ENCODE peak calls at places on chromosomes 5 and 9, in four cellular contexts. One of them, this sample, is unnamed.

GRCh38 chr9:93560991-93561390 is 15.4 kb upstream of the PHF2 start:
- DNase-seq in CD8-positive, alpha-beta T cell: no peak
- DNase-seq in GM12865: no peak
- DNase-seq in fibroblast of lung: no peak
- DNase-seq in this sample: no peak

GRCh38 chr5:119286516-119287488 is 69.0 kb upstream of the TNFAIP8 start:
- DNase-seq in GM12865: no peak
- DNase-seq in fibroblast of lung: no peak
- DNase-seq in CD8-positive, alpha-beta T cell: no peak
- DNase-seq in this sample: no peak

GRCh38 chr5:16965581-16965980 is 29.5 kb upstream of the MYO10 start:
- DNase-seq in CD8-positive, alpha-beta T cell: no peak
- DNase-seq in GM12865: no peak
- DNase-seq in fibroblast of lung: no peak
- DNase-seq in this sample: no peak

GRCh38 chr9:104850771-104851170 is 77.2 kb downstream of the ABCA1 start:
- DNase-seq in CD8-positive, alpha-beta T cell: no peak
- DNase-seq in fibroblast of lung: no peak
- DNase-seq in GM12865: no peak
- DNase-seq in this sample: no peak

GRCh38 chr5:135437796-135438560 is 9.2 kb downstream of the DCANP1 start:
- DNase-seq in CD8-positive, alpha-beta T cell: no peak
- DNase-seq in fibroblast of lung: peak
- DNase-seq in GM12865: no peak
- DNase-seq in this sample: peak

GRCh38 chr5:69450116-69450515 is 35.2 kb downstream of the MARVELD2 start:
- DNase-seq in fibroblast of lung: peak
- DNase-seq in CD8-positive, alpha-beta T cell: no peak
- DNase-seq in GM12865: no peak
- DNase-seq in this sample: no peak

GRCh38 chr9:86141843-86142242 is 42.5 kb upstream of the GOLM1 start:
- DNase-seq in CD8-positive, alpha-beta T cell: no peak
- DNase-seq in fibroblast of lung: no peak
- DNase-seq in GM12865: no peak
- DNase-seq in this sample: no peak

GRCh38 chr9:91768507-91768906 is 181.5 kb downstream of the ROR2 start:
- DNase-seq in fibroblast of lung: no peak
- DNase-seq in CD8-positive, alpha-beta T cell: no peak
- DNase-seq in GM12865: no peak
- DNase-seq in this sample: no peak

GRCh38 chr5:180648658-180649296 is 623 bp downstream of the FLT4 start:
- DNase-seq in CD8-positive, alpha-beta T cell: peak
- DNase-seq in GM12865: no peak
- DNase-seq in fibroblast of lung: no peak
- DNase-seq in this sample: no peak

GRCh38 chr5:36301858-36302603 is at the start of gene RANBP3L:
- DNase-seq in fibroblast of lung: peak
- DNase-seq in GM12865: peak
- DNase-seq in CD8-positive, alpha-beta T cell: no peak
- DNase-seq in this sample: peak

GRCh38 chr9:3954950-3955670 is 344.8 kb downstream of the GLIS3 start:
- DNase-seq in GM12865: no peak
- DNase-seq in fibroblast of lung: no peak
- DNase-seq in CD8-positive, alpha-beta T cell: no peak
- DNase-seq in this sample: no peak

GRCh38 chr9:133889498-133890301 is 102.4 kb downstream of the VAV2 start:
- DNase-seq in fibroblast of lung: no peak
- DNase-seq in CD8-positive, alpha-beta T cell: no peak
- DNase-seq in GM12865: no peak
- DNase-seq in this sample: no peak

GRCh38 chr5:65674749-65675148 is 47.2 kb downstream of the SGTB start:
- DNase-seq in fibroblast of lung: peak
- DNase-seq in GM12865: no peak
- DNase-seq in CD8-positive, alpha-beta T cell: no peak
- DNase-seq in this sample: no peak

GRCh38 chr5:169970911-169971436 is 9.3 kb downstream of the INSYN2B start:
- DNase-seq in CD8-positive, alpha-beta T cell: no peak
- DNase-seq in fibroblast of lung: peak
- DNase-seq in GM12865: no peak
- DNase-seq in this sample: no peak

GRCh38 chr9:86923061-86923460 is 24.2 kb downstream of the GAS1 start:
- DNase-seq in fibroblast of lung: no peak
- DNase-seq in CD8-positive, alpha-beta T cell: no peak
- DNase-seq in GM12865: no peak
- DNase-seq in this sample: no peak

GRCh38 chr9:95049761-95050160 is 267.7 kb downstream of the FANCC start:
- DNase-seq in CD8-positive, alpha-beta T cell: no peak
- DNase-seq in GM12865: no peak
- DNase-seq in fibroblast of lung: peak
- DNase-seq in this sample: no peak

GRCh38 chr9:27047126-27047525 is 41.7 kb upstream of the LRRC19 start:
- DNase-seq in fibroblast of lung: no peak
- DNase-seq in CD8-positive, alpha-beta T cell: no peak
- DNase-seq in GM12865: no peak
- DNase-seq in this sample: no peak

GRCh38 chr9:36964791-36965190 is 69.3 kb downstream of the PAX5 start:
- DNase-seq in fibroblast of lung: no peak
- DNase-seq in CD8-positive, alpha-beta T cell: no peak
- DNase-seq in GM12865: no peak
- DNase-seq in this sample: no peak

GRCh38 chr5:91212336-91213092 is 170.6 kb downstream of the ARRDC3 start:
- DNase-seq in GM12865: no peak
- DNase-seq in fibroblast of lung: peak
- DNase-seq in CD8-positive, alpha-beta T cell: no peak
- DNase-seq in this sample: no peak

GRCh38 chr9:22120595-22120994 is 111.5 kb upstream of the CDKN2B start:
- DNase-seq in fibroblast of lung: no peak
- DNase-seq in GM12865: no peak
- DNase-seq in CD8-positive, alpha-beta T cell: no peak
- DNase-seq in this sample: no peak

GRCh38 chr9:74555015-74555414 is 57.9 kb downstream of the RORB start:
- DNase-seq in CD8-positive, alpha-beta T cell: no peak
- DNase-seq in fibroblast of lung: no peak
- DNase-seq in GM12865: no peak
- DNase-seq in this sample: no peak

GRCh38 chr9:38128752-38129270 is 59.8 kb upstream of the SHB start:
- DNase-seq in fibroblast of lung: no peak
- DNase-seq in GM12865: no peak
- DNase-seq in CD8-positive, alpha-beta T cell: no peak
- DNase-seq in this sample: no peak

GRCh38 chr5:112312295-112312694 is 106.8 kb downstream of the EPB41L4A start:
- DNase-seq in fibroblast of lung: no peak
- DNase-seq in CD8-positive, alpha-beta T cell: no peak
- DNase-seq in GM12865: no peak
- DNase-seq in this sample: no peak

GRCh38 chr5:39206630-39207319 is 12.6 kb downstream of the FYB1 start:
- DNase-seq in CD8-positive, alpha-beta T cell: no peak
- DNase-seq in GM12865: no peak
- DNase-seq in fibroblast of lung: no peak
- DNase-seq in this sample: no peak

GRCh38 chr9:68711281-68711680 is 6.2 kb downstream of the PIP5K1B start:
- DNase-seq in GM12865: no peak
- DNase-seq in fibroblast of lung: no peak
- DNase-seq in CD8-positive, alpha-beta T cell: no peak
- DNase-seq in this sample: no peak

GRCh38 chr5:84450617-84451414 is 66.1 kb upstream of the EDIL3 start:
- DNase-seq in fibroblast of lung: peak
- DNase-seq in GM12865: no peak
- DNase-seq in CD8-positive, alpha-beta T cell: no peak
- DNase-seq in this sample: no peak

GRCh38 chr5:141360685-141361084 is 891 bp downstream of the PCDHGB2 start:
- DNase-seq in GM12865: no peak
- DNase-seq in fibroblast of lung: no peak
- DNase-seq in CD8-positive, alpha-beta T cell: no peak
- DNase-seq in this sample: no peak

GRCh38 chr5:141359790-141360426 is at the start of gene PCDHGB2:
- DNase-seq in CD8-positive, alpha-beta T cell: no peak
- DNase-seq in fibroblast of lung: peak
- DNase-seq in GM12865: peak
- DNase-seq in this sample: peak

GRCh38 chr5:141362719-141363118 is 1.2 kb upstream of the PCDHGA5 start:
- DNase-seq in GM12865: no peak
- DNase-seq in fibroblast of lung: no peak
- DNase-seq in CD8-positive, alpha-beta T cell: no peak
- DNase-seq in this sample: no peak

GRCh38 chr5:141366016-141366896 is 2.3 kb downstream of the PCDHGA5 start:
- DNase-seq in fibroblast of lung: no peak
- DNase-seq in CD8-positive, alpha-beta T cell: no peak
- DNase-seq in GM12865: no peak
- DNase-seq in this sample: no peak

DNA sequence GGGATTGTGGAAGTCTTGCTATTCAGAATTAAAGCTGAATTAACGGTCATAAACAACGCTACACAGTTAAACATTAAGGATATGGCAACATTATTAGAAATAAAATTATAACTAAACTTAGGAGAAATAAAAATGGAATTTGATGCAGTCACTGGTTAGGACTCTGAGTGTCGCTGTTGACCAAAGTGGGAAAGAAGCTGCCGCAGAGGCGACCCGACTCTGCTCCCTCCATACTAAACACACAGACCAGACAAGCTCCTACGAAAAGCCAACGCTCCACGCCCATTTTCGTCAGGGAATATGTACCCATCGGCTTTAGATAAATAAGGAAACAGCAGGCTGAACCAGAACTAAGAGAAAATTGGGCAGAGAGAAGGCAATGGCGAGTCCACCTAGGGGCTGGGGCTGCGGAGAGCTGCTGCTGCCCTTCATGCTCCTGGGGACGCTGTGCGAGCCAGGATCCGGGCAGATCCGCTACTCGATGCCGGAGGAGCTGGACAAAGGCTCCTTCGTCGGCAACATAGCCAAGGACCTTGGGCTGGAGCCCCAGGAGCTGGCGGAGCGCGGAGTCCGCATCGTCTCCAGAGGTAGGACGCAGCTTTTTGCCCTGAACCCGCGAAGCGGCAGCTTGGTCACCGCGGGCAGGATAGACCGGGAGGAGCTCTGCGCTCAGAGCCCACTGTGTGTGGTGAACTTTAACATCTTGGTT is at the start of gene PCDHGA5:
- DNase-seq in fibroblast of lung: peak
- DNase-seq in GM12865: no peak
- DNase-seq in CD8-positive, alpha-beta T cell: no peak
- DNase-seq in this sample: no peak
- TF ChIP-seq CTCF in fibroblast of lung: peak
- TF ChIP-seq CTCF in GM12865: no peak
- TF ChIP-seq CTCF in CD8-positive, alpha-beta T cell: no peak
- TF ChIP-seq CTCF in this sample: no peak

DNA sequence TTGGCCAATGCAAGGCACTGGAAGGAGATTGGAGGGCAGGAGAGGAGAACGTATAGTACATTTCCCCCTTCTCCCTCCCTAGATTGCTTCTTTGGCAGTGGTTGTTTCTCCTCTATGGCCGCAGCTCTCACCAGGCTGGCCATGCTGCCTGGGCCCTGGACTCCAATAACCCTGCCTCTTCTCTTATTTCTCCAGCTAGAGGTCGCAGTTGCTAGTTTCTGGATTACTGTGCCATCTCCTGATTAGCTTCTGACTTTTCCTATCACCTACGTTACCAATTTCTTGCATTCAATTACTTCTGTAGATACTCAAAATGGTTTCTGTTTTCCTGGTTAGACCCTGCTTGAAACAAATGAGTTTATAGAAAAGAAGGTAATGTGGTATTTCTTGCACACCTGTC is 2.4 kb upstream of the MACIR start:
- DNase-seq in CD8-positive, alpha-beta T cell: no peak
- DNase-seq in fibroblast of lung: no peak
- DNase-seq in GM12865: peak
- DNase-seq in this sample: no peak
- TF ChIP-seq CTCF in CD8-positive, alpha-beta T cell: no peak
- TF ChIP-seq CTCF in fibroblast of lung: no peak
- TF ChIP-seq CTCF in GM12865: peak
- TF ChIP-seq CTCF in this sample: no peak

DNA sequence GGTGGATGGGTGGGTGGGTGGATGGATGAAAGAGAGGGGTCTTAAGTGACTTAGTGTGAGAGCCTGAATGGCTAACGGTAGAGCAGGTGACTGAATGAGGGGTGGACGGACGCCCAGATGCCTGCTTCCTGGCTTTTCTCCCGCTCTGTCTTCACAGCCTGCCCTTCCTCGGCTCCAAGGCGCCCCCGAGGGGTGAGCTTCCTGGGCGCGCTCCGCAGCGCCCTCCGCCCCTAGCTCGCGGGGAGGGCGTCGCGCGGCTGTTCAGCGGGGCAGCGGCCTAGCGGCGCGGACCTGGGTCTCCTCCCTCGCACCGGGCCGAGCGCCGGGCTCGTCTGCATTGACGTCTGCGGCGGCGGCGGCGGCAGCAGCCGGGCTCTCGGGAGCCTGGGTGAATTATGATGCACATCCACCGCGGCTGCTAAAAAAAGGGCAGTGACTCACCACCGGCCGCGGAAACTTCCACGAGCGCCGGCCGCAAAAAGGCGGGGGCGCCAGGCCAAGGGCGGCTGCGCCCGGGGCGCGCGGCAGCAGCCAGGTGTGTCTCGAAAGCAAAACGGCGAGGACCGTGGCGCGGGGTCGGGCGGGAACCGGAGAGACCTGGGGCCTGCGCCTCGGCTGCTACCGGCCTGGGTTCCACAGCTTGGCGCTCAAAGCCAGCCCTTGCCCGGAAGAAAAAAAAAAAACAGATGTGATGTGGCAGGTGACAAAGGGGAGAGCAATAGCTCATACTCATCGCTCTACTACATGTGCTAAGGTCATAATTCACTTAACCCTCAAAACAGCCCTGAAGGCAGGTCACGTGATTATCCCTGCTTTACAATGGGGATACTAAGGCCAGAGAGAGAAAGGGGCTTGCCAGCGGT is 143.0 kb upstream of the ADRA1B start:
- DNase-seq in GM12865: peak
- DNase-seq in fibroblast of lung: peak
- DNase-seq in CD8-positive, alpha-beta T cell: peak
- DNase-seq in this sample: peak
- TF ChIP-seq CTCF in GM12865: no peak
- TF ChIP-seq CTCF in fibroblast of lung: no peak
- TF ChIP-seq CTCF in CD8-positive, alpha-beta T cell: no peak
- TF ChIP-seq CTCF in this sample: no peak

DNA sequence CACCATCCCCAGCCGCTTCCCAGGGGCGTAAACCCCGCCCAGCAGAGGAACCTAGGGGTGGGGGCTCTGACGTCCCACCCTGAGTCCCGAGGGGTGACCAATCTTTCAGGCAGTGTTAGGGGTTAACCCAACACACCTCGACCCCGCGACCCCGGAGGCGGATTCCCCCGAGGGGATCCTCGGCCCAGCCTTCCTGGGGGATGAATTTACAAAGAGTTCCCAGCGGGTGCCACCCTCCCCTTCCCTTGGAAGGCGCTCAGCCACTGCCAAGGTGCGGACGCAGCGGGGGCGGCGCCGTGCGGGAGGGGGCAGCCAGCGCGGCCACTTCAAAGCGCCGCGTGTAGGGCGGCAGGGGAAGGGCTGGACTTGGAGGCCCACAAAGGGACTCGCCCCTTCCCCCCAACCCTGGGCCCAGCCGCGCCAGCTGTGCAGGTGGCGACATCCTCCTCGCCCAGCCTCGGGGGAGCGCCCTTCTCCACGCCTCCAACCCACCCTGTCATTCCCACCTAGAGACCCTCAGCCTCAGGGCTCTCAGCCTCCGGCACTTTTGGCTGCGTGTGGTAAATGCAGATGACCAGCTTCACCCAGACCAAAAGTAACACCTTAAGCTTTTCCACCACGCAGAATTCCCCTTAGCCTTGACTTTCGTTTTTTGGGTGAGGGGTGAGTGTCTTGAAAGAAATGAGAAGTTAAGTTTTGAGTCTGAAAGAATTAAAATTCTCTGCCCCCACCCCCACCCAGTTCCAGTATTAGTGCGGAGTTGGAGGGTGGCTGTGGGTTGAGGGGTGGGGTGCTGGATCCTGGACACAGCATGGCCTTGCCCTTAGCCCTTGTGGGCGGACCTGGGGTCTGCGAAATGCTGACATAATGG is 43.3 kb upstream of the TCF7 start:
- DNase-seq in fibroblast of lung: no peak
- DNase-seq in CD8-positive, alpha-beta T cell: peak
- DNase-seq in GM12865: peak
- DNase-seq in this sample: peak
- TF ChIP-seq CTCF in fibroblast of lung: no peak
- TF ChIP-seq CTCF in CD8-positive, alpha-beta T cell: peak
- TF ChIP-seq CTCF in GM12865: no peak
- TF ChIP-seq CTCF in this sample: peak